ENCODE peak calls at places on chromosomes 7 and 10, in six cellular contexts. C, N, Q, B, A and T are unnamed samples.

GRCh38 chr10:118754132-118754555 is 626 bp downstream of the CACUL1 start:
- DNase-seq in B (no peak), N (no peak), A (no peak), Q (peak; percentile 92), C (peak; percentile 70), T (peak; percentile 50)

GRCh38 chr7:108285018-108285368 is 154.8 kb upstream of the LAMB4 start:
- DNase-seq in B (no peak), N (no peak), C (no peak), A (no peak), Q (no peak), T (no peak)

GRCh38 chr10:103281753-103282152 is 4.8 kb downstream of the INA start:
- DNase-seq in Q (no peak), N (no peak), B (peak; percentile 87), C (no peak), A (no peak), T (no peak)

GRCh38 chr7:35754741-35755140 is 46.1 kb upstream of the SEPTIN7 start:
- DNase-seq in N (no peak), C (no peak), A (no peak), Q (no peak), B (no peak), T (no peak)

GRCh38 chr7:107253599-107253998 is 84.8 kb downstream of the HBP1 start:
- DNase-seq in Q (no peak), A (no peak), C (no peak), B (no peak), N (no peak), T (no peak)

GRCh38 chr10:110212119-110213006 is 5.0 kb downstream of the MXI1 start:
- DNase-seq in N (peak; percentile 8), C (no peak), A (no peak), Q (peak; percentile 87), B (no peak), T (peak; percentile 68)

GRCh38 chr7:104931181-104931781 is 82.7 kb upstream of the KMT2E start:
- DNase-seq in A (no peak), B (no peak), C (no peak), N (no peak), Q (no peak), T (no peak)

GRCh38 chr7:129553861-129554530 is 51.7 kb downstream of the SMKR1 start:
- DNase-seq in C (no peak), A (no peak), N (no peak), Q (no peak), B (no peak), T (no peak)

GRCh38 chr7:51255536-51256243 is 60.9 kb downstream of the COBL start:
- DNase-seq in B (peak; percentile 15), A (no peak), Q (no peak), C (no peak), N (no peak), T (no peak)

GRCh38 chr7:99001482-99002145 is 123.3 kb downstream of the TRRAP start:
- DNase-seq in Q (no peak), A (no peak), B (no peak), N (no peak), C (no peak), T (no peak)

GRCh38 chr7:155676052-155676451 is 31.6 kb downstream of the RBM33 start:
- DNase-seq in A (no peak), B (no peak), Q (no peak), C (no peak), N (no peak), T (no peak)

GRCh38 chr7:22156205-22156604 is 200.7 kb downstream of the RAPGEF5 start:
- DNase-seq in C (peak; percentile 12), A (no peak), N (no peak), B (no peak), Q (no peak), T (no peak)

GRCh38 chr10:119871881-119872609 is 598 bp downstream of the MCMBP start:
- DNase-seq in N (no peak), C (peak; percentile 49), B (no peak), A (peak; percentile 36), Q (peak; percentile 93), T (no peak)

GRCh38 chr10:123848564-123849457 is 42.8 kb downstream of the CPXM2 start:
- DNase-seq in N (no peak), Q (no peak), B (no peak), C (no peak), A (no peak), T (no peak)

GRCh38 chr10:101565936-101566332 is 22.1 kb downstream of the POLL start:
- DNase-seq in B (no peak), A (no peak), N (no peak), Q (no peak), C (no peak), T (peak; percentile 75)

GRCh38 chr10:72665925-72666324 is 26.0 kb upstream of the MCU start:
- DNase-seq in A (no peak), Q (no peak), C (no peak), B (no peak), N (no peak), T (no peak)

GRCh38 chr10:21078410-21079329 is 181.6 kb upstream of the NEBL start:
- DNase-seq in N (no peak), C (peak; percentile 60), B (peak; percentile 44), Q (no peak), A (peak; percentile 49), T (no peak)

DNA sequence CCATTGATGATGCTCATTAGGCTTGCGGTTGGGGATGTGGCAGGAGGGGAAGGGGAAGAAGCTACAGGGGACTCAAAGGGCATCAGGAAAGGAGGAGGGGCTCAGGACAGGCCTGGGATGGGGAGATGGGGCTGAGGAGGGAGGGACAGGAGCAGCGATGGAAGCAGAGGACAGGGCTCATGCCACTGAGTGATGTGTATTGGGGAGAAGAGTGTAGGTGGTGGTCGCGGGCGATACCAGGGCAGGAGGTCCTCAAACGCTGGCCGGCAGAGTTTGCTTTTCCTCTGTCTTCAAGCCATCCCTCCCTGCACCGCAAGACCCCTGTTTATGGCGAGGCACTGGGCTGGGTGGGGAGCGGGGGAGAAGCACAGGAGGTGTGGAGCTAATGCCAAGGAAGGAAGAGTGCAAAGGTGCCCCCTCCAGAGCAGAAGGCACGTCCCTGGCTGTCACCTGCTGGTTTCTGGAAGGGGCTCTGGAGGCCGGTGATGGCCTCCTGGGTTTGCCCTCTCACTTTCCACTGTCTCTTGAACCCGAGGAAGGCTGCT is 134.7 kb downstream of the SVIL start:
- DNase-seq in C (no peak), N (no peak), A (no peak), Q (no peak), B (no peak), T (no peak)
- TF ChIP-seq POLR2A in C (no peak), N (no peak), A (no peak), Q (no peak), B (no peak), T (no peak)

GRCh38 chr7:149806726-149807125 is 31.4 kb upstream of the ZNF862 start:
- DNase-seq in Q (no peak), C (no peak), N (no peak), B (no peak), A (no peak), T (no peak)

GRCh38 chr7:149803551-149804074 is 30.2 kb upstream of the ZNF467 start:
- DNase-seq in B (no peak), A (no peak), N (no peak), Q (no peak), C (no peak), T (no peak)

GRCh38 chr7:149801816-149802215 is 28.4 kb upstream of the ZNF467 start:
- DNase-seq in N (no peak), C (no peak), A (no peak), Q (no peak), B (no peak), T (no peak)

GRCh38 chr7:149802966-149803365 is 29.6 kb upstream of the ZNF467 start:
- DNase-seq in C (no peak), N (no peak), Q (no peak), A (no peak), B (no peak), T (no peak)

GRCh38 chr7:149804106-149804505 is 30.7 kb upstream of the ZNF467 start:
- DNase-seq in A (no peak), C (no peak), Q (no peak), B (no peak), N (no peak), T (no peak)
- TF ChIP-seq POLR2A in A (no peak), C (no peak), Q (no peak), B (no peak), N (no peak), T (no peak)

GRCh38 chr10:5458949-5459747 is 40.2 kb downstream of the CALML5 start:
- DNase-seq in B (no peak), A (no peak), Q (no peak), C (no peak), N (no peak), T (no peak)

GRCh38 chr10:5457741-5458140 is 41.6 kb downstream of the CALML5 start:
- DNase-seq in N (no peak), B (no peak), C (no peak), A (no peak), Q (no peak), T (no peak)

GRCh38 chr10:5460468-5461200 is 38.7 kb downstream of the CALML5 start:
- DNase-seq in A (no peak), N (no peak), B (no peak), Q (no peak), C (no peak), T (no peak)

GRCh38 chr10:5456563-5456962 is 42.8 kb downstream of the CALML5 start:
- DNase-seq in C (no peak), A (no peak), B (no peak), N (no peak), Q (no peak), T (no peak)

GRCh38 chr10:5458425-5458824 is 40.9 kb downstream of the CALML5 start:
- DNase-seq in B (no peak), N (no peak), A (no peak), C (no peak), Q (no peak), T (no peak)
- TF ChIP-seq POLR2A in B (no peak), N (no peak), A (no peak), C (no peak), Q (no peak), T (no peak)

GRCh38 chr7:978049-978346 is 2.6 kb upstream of the COX19 start:
- DNase-seq in A (no peak), B (no peak), Q (no peak), N (no peak), C (no peak), T (no peak)

GRCh38 chr7:976901-977325 is 1.6 kb upstream of the COX19 start:
- DNase-seq in C (no peak), B (no peak), N (no peak), A (no peak), Q (no peak), T (no peak)

GRCh38 chr7:978416-979091 is 3.2 kb upstream of the COX19 start:
- DNase-seq in A (no peak), N (no peak), B (no peak), C (no peak), Q (peak; percentile 75), T (no peak)

GRCh38 chr7:975702-976473 is 539 bp upstream of the COX19 start:
- DNase-seq in A (no peak), C (no peak), Q (no peak), B (no peak), N (no peak), T (no peak)

DNA sequence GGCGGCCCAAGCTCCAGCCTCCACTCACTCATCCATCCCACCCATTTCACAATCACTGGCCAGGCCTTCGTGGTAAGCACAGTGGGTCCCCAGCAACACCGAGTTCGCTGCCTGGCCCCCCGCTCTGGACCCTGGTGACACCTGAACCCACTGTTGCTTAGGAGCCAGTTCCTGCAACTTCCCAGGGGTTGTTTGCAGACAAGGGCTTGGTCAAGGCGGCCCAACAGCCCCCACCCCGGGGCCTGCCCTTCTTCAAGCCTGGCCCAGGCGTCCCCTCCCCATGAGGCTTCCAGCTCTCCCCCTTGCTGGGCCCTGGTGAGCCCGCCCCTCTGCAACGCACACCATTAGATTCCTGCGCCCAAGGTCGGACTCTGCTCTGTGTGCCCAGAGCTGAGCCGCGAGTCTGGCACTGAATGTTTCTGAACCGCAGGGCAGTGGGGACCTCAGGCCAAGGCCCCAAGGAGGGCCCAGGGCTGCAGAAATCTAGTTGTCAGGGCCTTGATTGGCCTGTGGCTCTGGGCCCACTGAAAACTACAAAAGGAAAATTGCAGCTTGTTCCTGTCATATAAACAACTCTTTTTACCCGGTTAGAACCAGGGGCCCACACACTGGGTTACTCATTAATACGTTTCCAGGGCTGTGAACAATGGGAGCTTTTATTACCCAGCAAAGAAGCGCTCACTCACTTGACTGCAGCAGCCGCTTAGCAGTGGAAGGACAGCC is 2.1 kb upstream of the COX19 start:
- DNase-seq in N (no peak), Q (peak; percentile 76), C (peak; percentile 87), A (peak; percentile 57), B (no peak), T (no peak)
- TF ChIP-seq POLR2A in N (no peak), Q (no peak), C (peak; percentile 61), A (no peak), B (no peak), T (no peak)